ENCODE peak calls at places on chromosomes 6 and 20, in seven cellular contexts. Z, G, J, W, C, X and L are unnamed samples.

GRCh38 chr6:167794386-167795157 is 32.1 kb upstream of the AFDN start:
- DNase-seq in Z (no peak), G (no peak), J (no peak), W (no peak), C (no peak), X (no peak), L (no peak)

GRCh38 chr6:40923326-40923725 is 115.7 kb downstream of the UNC5CL start:
- DNase-seq in Z (no peak), G (no peak), J (no peak), W (no peak), C (no peak), X (peak), L (no peak)

GRCh38 chr6:167574431-167575097 is 249.7 kb downstream of the TTLL2 start:
- DNase-seq in Z (no peak), G (peak), J (no peak), W (no peak), C (no peak), X (peak), L (no peak)

GRCh38 chr6:22364314-22364713 is 67.5 kb upstream of the PRL start:
- DNase-seq in Z (no peak), G (no peak), J (no peak), W (no peak), C (no peak), X (no peak), L (no peak)

GRCh38 chr6:4778086-4778485 is 1.9 kb downstream of the CDYL start:
- DNase-seq in Z (no peak), G (no peak), J (peak), W (no peak), C (no peak), X (no peak), L (no peak)

GRCh38 chr20:58149412-58150091 is 78.9 kb downstream of the ANKRD60 start:
- DNase-seq in Z (no peak), G (no peak), J (no peak), W (no peak), C (no peak), X (no peak), L (no peak)

GRCh38 chr6:55319961-55320690 is 7.1 kb upstream of the GFRAL start:
- DNase-seq in Z (no peak), G (no peak), J (no peak), W (no peak), C (no peak), X (no peak), L (no peak)

GRCh38 chr6:42120895-42121865 is 21.2 kb downstream of the C6orf132 start:
- DNase-seq in Z (peak), G (no peak), J (no peak), W (no peak), C (peak), X (no peak), L (no peak)

GRCh38 chr20:43463864-43464785 is 6.4 kb downstream of the SRSF6 start:
- DNase-seq in Z (no peak), G (no peak), J (no peak), W (no peak), C (no peak), X (no peak), L (no peak)